ENCODE peak calls at places on chromosomes 5 and 9, in six cellular contexts. X, A, H, Z, R and K are unnamed samples.
A peak's percentile ranks its signal among the peaks of the same experiment; 100 is the strongest.

GRCh38 chr5:171825046-171825445 is 39.4 kb downstream of the SMIM23 start:
- DNase-seq in X (peak; percentile 30), A (no peak), H (no peak), Z (no peak), R (no peak), K (no peak)

GRCh38 chr5:39598641-39599248 is 174.0 kb upstream of the DAB2 start:
- DNase-seq in X (no peak), A (no peak), H (no peak), Z (no peak), R (no peak), K (no peak)

GRCh38 chr9:85640425-85640824 is 101.3 kb downstream of the AGTPBP1 start:
- DNase-seq in X (no peak), A (no peak), H (no peak), Z (no peak), R (no peak), K (no peak)

GRCh38 chr5:38417658-38418017 is 138.8 kb downstream of the LIFR start:
- DNase-seq in X (no peak), A (no peak), H (no peak), Z (no peak), R (no peak), K (no peak)

GRCh38 chr5:40879163-40879942 is 29.9 kb upstream of the C7 start:
- DNase-seq in X (peak; percentile 66), A (peak; percentile 45), H (no peak), Z (no peak), R (no peak), K (peak; percentile 33)

GRCh38 chr9:9790216-9790872 is 822.5 kb downstream of the PTPRD start:
- DNase-seq in X (peak; percentile 44), A (no peak), H (no peak), Z (no peak), R (no peak), K (peak; percentile 41)

GRCh38 chr9:135224286-135224871 is 136.9 kb downstream of the OLFM1 start:
- DNase-seq in X (no peak), A (no peak), H (no peak), Z (peak; percentile 77), R (no peak), K (no peak)

GRCh38 chr9:105330201-105330600 is 85.8 kb downstream of the SLC44A1 start:
- DNase-seq in X (peak; percentile 33), A (peak; percentile 40), H (no peak), Z (no peak), R (no peak), K (no peak)

GRCh38 chr9:131965101-131965500 is 114.6 kb downstream of the MED27 start:
- DNase-seq in X (no peak), A (no peak), H (no peak), Z (no peak), R (no peak), K (no peak)

GRCh38 chr5:77418601-77419591 is 73.2 kb downstream of the WDR41 start:
- DNase-seq in X (peak; percentile 25), A (peak; percentile 45), H (no peak), Z (no peak), R (no peak), K (no peak)

GRCh38 chr5:124456244-124456643 is 290.2 kb downstream of the ZNF608 start:
- DNase-seq in X (no peak), A (peak; percentile 52), H (no peak), Z (no peak), R (no peak), K (no peak)

GRCh38 chr5:156208271-156208670 is 118.7 kb upstream of the SGCD start:
- DNase-seq in X (peak; percentile 1), A (peak; percentile 33), H (no peak), Z (no peak), R (no peak), K (peak; percentile 14)

GRCh38 chr5:137735531-137736284 is at the start of gene KLHL3:
- DNase-seq in X (peak; percentile 72), A (peak; percentile 66), H (no peak), Z (peak; percentile 46), R (no peak), K (peak; percentile 51)

GRCh38 chr9:16516887-16517286 is 353.6 kb downstream of the BNC2 start:
- DNase-seq in X (no peak), A (peak; percentile 44), H (no peak), Z (no peak), R (no peak), K (peak; percentile 69)

GRCh38 chr9:34610434-34611206 is 1.3 kb downstream of the RPP25L start:
- DNase-seq in X (no peak), A (no peak), H (no peak), Z (peak; percentile 46), R (no peak), K (no peak)

GRCh38 chr5:39478851-39479250 is 54.1 kb upstream of the DAB2 start:
- DNase-seq in X (no peak), A (peak; percentile 34), H (no peak), Z (no peak), R (no peak), K (no peak)

GRCh38 chr5:56561-57290 is 35.2 kb upstream of the PLEKHG4B start:
- DNase-seq in X (peak; percentile 56), A (peak; percentile 52), H (no peak), Z (no peak), R (no peak), K (peak; percentile 42)

GRCh38 chr5:41408676-41409443 is 101.5 kb downstream of the PLCXD3 start:
- DNase-seq in X (peak; percentile 90), A (peak; percentile 74), H (no peak), Z (no peak), R (no peak), K (peak; percentile 6)

GRCh38 chr9:102631559-102631958 is 363.6 kb upstream of the CYLC2 start:
- DNase-seq in X (peak; percentile 29), A (no peak), H (no peak), Z (no peak), R (no peak), K (no peak)

GRCh38 chr9:120920495-120921178 is 6.0 kb downstream of the TRAF1 start:
- DNase-seq in X (no peak), A (no peak), H (no peak), Z (no peak), R (no peak), K (no peak)

GRCh38 chr9:120922404-120923173 is 4.0 kb downstream of the TRAF1 start:
- DNase-seq in X (no peak), A (no peak), H (no peak), Z (no peak), R (no peak), K (no peak)

GRCh38 chr9:120919639-120920494 is 6.7 kb downstream of the TRAF1 start:
- DNase-seq in X (no peak), A (no peak), H (no peak), Z (no peak), R (no peak), K (no peak)

GRCh38 chr9:120923620-120924328 is 2.8 kb downstream of the TRAF1 start:
- DNase-seq in X (no peak), A (no peak), H (no peak), Z (no peak), R (no peak), K (no peak)

DNA sequence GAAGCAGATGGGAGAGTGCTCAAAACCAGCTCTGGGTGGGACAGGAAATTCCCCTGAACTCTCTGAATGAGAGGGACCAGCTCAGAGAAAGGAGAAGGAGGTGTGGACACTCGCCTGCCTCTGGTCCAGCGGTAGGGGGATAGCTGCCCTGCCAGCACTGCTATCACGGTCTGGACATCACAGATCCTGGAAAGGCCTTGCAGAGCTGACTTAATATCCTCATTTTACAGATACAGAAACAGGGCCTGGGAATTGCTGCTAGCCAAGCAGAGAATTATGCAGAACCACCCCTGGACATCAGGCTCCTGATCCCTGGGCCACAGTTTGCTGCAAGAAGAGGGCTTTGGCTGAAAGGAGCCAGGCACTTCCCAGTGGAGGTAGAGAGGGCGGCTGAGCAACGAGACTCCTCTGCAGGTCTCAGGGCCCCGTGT is 4.8 kb downstream of the TRAF1 start:
- DNase-seq in X (no peak), A (no peak), H (no peak), Z (no peak), R (no peak), K (no peak)
- H3K27ac ChIP-seq in X (no peak overlapping the region), A (no peak overlapping the region), H (peak overlapping the region; percentile 100), Z (peak overlapping the region; percentile 24), R (no peak overlapping the region), K (no peak overlapping the region)

GRCh38 chr9:108351571-108351970 is 504.2 kb downstream of the ACTL7B start:
- DNase-seq in X (no peak), A (no peak), H (no peak), Z (no peak), R (no peak), K (no peak)
- H3K27ac ChIP-seq in X (no peak overlapping the region), A (no peak overlapping the region), H (no peak overlapping the region), Z (no peak overlapping the region), R (no peak overlapping the region), K (no peak overlapping the region)

DNA sequence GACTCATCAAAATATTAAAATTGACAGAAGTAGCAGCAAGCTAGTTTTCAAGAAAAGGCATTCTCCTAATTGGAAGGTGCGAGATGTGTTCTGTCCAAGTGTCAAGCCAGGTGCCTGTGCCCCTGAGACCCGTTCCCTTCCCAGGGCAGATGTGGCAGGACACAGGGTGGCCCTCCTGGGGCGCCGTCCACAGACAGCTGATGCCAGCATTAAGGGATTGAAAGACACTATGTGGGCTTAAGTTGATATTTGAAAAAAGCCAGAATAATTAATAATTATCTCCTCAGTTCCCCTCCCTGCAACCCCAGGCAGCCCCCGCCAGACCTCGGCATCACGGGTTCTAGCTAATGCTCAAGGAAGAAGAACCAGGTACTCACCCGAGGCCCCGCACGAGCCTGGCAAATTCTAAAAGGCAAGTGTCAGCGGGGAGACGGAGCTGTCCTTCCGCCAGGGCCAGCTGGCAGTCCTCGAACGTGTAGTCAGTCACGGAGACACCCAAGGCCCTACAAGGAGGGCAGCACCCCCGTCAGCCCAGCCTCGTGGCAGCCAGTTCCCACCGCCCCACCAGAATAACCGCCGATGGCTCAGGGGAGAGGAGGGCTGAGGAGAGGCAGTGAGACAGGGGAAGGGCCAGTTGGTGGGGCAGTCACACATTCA is 29.1 kb upstream of the SLC6A3 start:
- DNase-seq in X (no peak), A (no peak), H (no peak), Z (no peak), R (no peak), K (no peak)
- H3K27ac ChIP-seq in X (no peak overlapping the region), A (no peak overlapping the region), H (no peak overlapping the region), Z (no peak overlapping the region), R (no peak overlapping the region), K (no peak overlapping the region)

GRCh38 chr5:159907689-159908088 is 8.6 kb upstream of the ADRA1B start:
- DNase-seq in X (no peak), A (no peak), H (no peak), Z (no peak), R (no peak), K (no peak)

GRCh38 chr5:159909126-159909525 is 7.2 kb upstream of the ADRA1B start:
- DNase-seq in X (no peak), A (no peak), H (no peak), Z (no peak), R (no peak), K (no peak)

GRCh38 chr5:159906463-159906862 is 9.8 kb upstream of the ADRA1B start:
- DNase-seq in X (no peak), A (no peak), H (no peak), Z (no peak), R (no peak), K (no peak)

GRCh38 chr5:159906957-159907356 is 9.3 kb upstream of the ADRA1B start:
- DNase-seq in X (peak; percentile 57), A (no peak), H (no peak), Z (no peak), R (no peak), K (no peak)

GRCh38 chr5:159908201-159908940 is 7.9 kb upstream of the ADRA1B start:
- DNase-seq in X (no peak), A (no peak), H (no peak), Z (no peak), R (no peak), K (no peak)
- H3K27ac ChIP-seq in X (no peak overlapping the region), A (no peak overlapping the region), H (no peak overlapping the region), Z (no peak overlapping the region), R (no peak overlapping the region), K (no peak overlapping the region)

GRCh38 chr5:7501066-7501465 is 105.1 kb downstream of the ADCY2 start:
- DNase-seq in X (no peak), A (no peak), H (no peak), Z (no peak), R (no peak), K (no peak)

GRCh38 chr5:7503564-7503963 is 107.6 kb downstream of the ADCY2 start:
- DNase-seq in X (no peak), A (no peak), H (no peak), Z (no peak), R (no peak), K (no peak)
- H3K27ac ChIP-seq in X (no peak overlapping the region), A (no peak overlapping the region), H (no peak overlapping the region), Z (no peak overlapping the region), R (no peak overlapping the region), K (no peak overlapping the region)